ENCODE peak calls at places on chromosomes 2 and 18, in eight cellular contexts. One of them, this sample, is unnamed.

GRCh38 chr2:14690926-14691325 is 58.4 kb downstream of the LRATD1 start:
- DNase-seq in PC-3: no peak
- DNase-seq in GM23248: no peak
- DNase-seq in MM.1S: no peak
- DNase-seq in OCI-LY7: no peak
- DNase-seq in SK-N-SH: no peak
- DNase-seq in hepatocyte: no peak
- DNase-seq in neural progenitor cell: no peak
- DNase-seq in this sample: no peak

GRCh38 chr2:185643434-185643833 is 95.2 kb upstream of the FSIP2 start:
- DNase-seq in OCI-LY7: no peak
- DNase-seq in hepatocyte: peak
- DNase-seq in MM.1S: no peak
- DNase-seq in neural progenitor cell: no peak
- DNase-seq in GM23248: no peak
- DNase-seq in SK-N-SH: no peak
- DNase-seq in PC-3: no peak
- DNase-seq in this sample: no peak

GRCh38 chr2:126660068-126660467 is 4.1 kb downstream of the GYPC start:
- DNase-seq in MM.1S: no peak
- DNase-seq in neural progenitor cell: no peak
- DNase-seq in PC-3: no peak
- DNase-seq in hepatocyte: no peak
- DNase-seq in OCI-LY7: no peak
- DNase-seq in GM23248: no peak
- DNase-seq in SK-N-SH: no peak
- DNase-seq in this sample: no peak

GRCh38 chr2:230921806-230922595 is 3.0 kb downstream of the GPR55 start:
- DNase-seq in PC-3: no peak
- DNase-seq in hepatocyte: no peak
- DNase-seq in GM23248: no peak
- DNase-seq in neural progenitor cell: no peak
- DNase-seq in OCI-LY7: no peak
- DNase-seq in SK-N-SH: no peak
- DNase-seq in MM.1S: no peak
- DNase-seq in this sample: no peak

GRCh38 chr2:130728549-130729310 is at the start of gene GPR148:
- DNase-seq in OCI-LY7: no peak
- DNase-seq in GM23248: no peak
- DNase-seq in neural progenitor cell: no peak
- DNase-seq in SK-N-SH: no peak
- DNase-seq in MM.1S: no peak
- DNase-seq in PC-3: no peak
- DNase-seq in hepatocyte: no peak
- DNase-seq in this sample: no peak

GRCh38 chr18:23994361-23994902 is 20.1 kb upstream of the TTC39C start:
- DNase-seq in neural progenitor cell: peak
- DNase-seq in SK-N-SH: peak
- DNase-seq in MM.1S: no peak
- DNase-seq in hepatocyte: peak
- DNase-seq in GM23248: peak
- DNase-seq in PC-3: peak
- DNase-seq in OCI-LY7: no peak
- DNase-seq in this sample: peak

GRCh38 chr18:59220784-59221765 is 1.1 kb downstream of the GRP start:
- DNase-seq in hepatocyte: no peak
- DNase-seq in PC-3: no peak
- DNase-seq in SK-N-SH: peak
- DNase-seq in neural progenitor cell: peak
- DNase-seq in MM.1S: no peak
- DNase-seq in OCI-LY7: no peak
- DNase-seq in GM23248: peak
- DNase-seq in this sample: peak

GRCh38 chr18:50131591-50131990 is 63.4 kb downstream of the MYO5B start:
- DNase-seq in PC-3: peak
- DNase-seq in MM.1S: peak
- DNase-seq in hepatocyte: no peak
- DNase-seq in GM23248: no peak
- DNase-seq in OCI-LY7: no peak
- DNase-seq in SK-N-SH: no peak
- DNase-seq in neural progenitor cell: no peak
- DNase-seq in this sample: no peak

GRCh38 chr18:67646890-67647289 is 130.4 kb upstream of the DSEL start:
- DNase-seq in SK-N-SH: no peak
- DNase-seq in OCI-LY7: no peak
- DNase-seq in GM23248: no peak
- DNase-seq in PC-3: no peak
- DNase-seq in neural progenitor cell: no peak
- DNase-seq in MM.1S: no peak
- DNase-seq in hepatocyte: no peak
- DNase-seq in this sample: no peak

GRCh38 chr2:173109253-173110188 is 33.9 kb downstream of the MAP3K20 start:
- DNase-seq in GM23248: peak
- DNase-seq in PC-3: peak
- DNase-seq in neural progenitor cell: no peak
- DNase-seq in SK-N-SH: no peak
- DNase-seq in MM.1S: peak
- DNase-seq in hepatocyte: no peak
- DNase-seq in OCI-LY7: no peak
- DNase-seq in this sample: no peak

GRCh38 chr2:70300771-70301343 is 1.0 kb downstream of the FAM136A start:
- DNase-seq in GM23248: no peak
- DNase-seq in SK-N-SH: no peak
- DNase-seq in OCI-LY7: peak
- DNase-seq in MM.1S: no peak
- DNase-seq in PC-3: no peak
- DNase-seq in neural progenitor cell: no peak
- DNase-seq in hepatocyte: peak
- DNase-seq in this sample: no peak

GRCh38 chr2:237354930-237355329 is 59.0 kb downstream of the COL6A3 start:
- DNase-seq in GM23248: peak
- DNase-seq in PC-3: no peak
- DNase-seq in SK-N-SH: no peak
- DNase-seq in OCI-LY7: no peak
- DNase-seq in MM.1S: no peak
- DNase-seq in hepatocyte: no peak
- DNase-seq in neural progenitor cell: no peak
- DNase-seq in this sample: no peak
- TF ChIP-seq EZH2phosphoT487 in GM23248: no peak
- TF ChIP-seq EZH2phosphoT487 in PC-3: no peak
- TF ChIP-seq EZH2phosphoT487 in SK-N-SH: no peak
- TF ChIP-seq EZH2phosphoT487 in OCI-LY7: no peak
- TF ChIP-seq EZH2phosphoT487 in MM.1S: no peak
- TF ChIP-seq EZH2phosphoT487 in hepatocyte: no peak
- TF ChIP-seq EZH2phosphoT487 in neural progenitor cell: no peak
- TF ChIP-seq EZH2phosphoT487 in this sample: no peak

GRCh38 chr18:79439201-79440023 is 43.7 kb downstream of the NFATC1 start:
- DNase-seq in OCI-LY7: no peak
- DNase-seq in SK-N-SH: no peak
- DNase-seq in PC-3: peak
- DNase-seq in MM.1S: no peak
- DNase-seq in hepatocyte: peak
- DNase-seq in neural progenitor cell: no peak
- DNase-seq in GM23248: no peak
- DNase-seq in this sample: no peak
- H3K4me2 ChIP-seq in OCI-LY7: no peak
- H3K4me2 ChIP-seq in SK-N-SH: no peak
- H3K4me2 ChIP-seq in PC-3: peak
- H3K4me2 ChIP-seq in MM.1S: no peak
- H3K4me2 ChIP-seq in hepatocyte: peak
- H3K4me2 ChIP-seq in neural progenitor cell: no peak
- H3K4me2 ChIP-seq in GM23248: no peak
- H3K4me2 ChIP-seq in this sample: no peak

DNA sequence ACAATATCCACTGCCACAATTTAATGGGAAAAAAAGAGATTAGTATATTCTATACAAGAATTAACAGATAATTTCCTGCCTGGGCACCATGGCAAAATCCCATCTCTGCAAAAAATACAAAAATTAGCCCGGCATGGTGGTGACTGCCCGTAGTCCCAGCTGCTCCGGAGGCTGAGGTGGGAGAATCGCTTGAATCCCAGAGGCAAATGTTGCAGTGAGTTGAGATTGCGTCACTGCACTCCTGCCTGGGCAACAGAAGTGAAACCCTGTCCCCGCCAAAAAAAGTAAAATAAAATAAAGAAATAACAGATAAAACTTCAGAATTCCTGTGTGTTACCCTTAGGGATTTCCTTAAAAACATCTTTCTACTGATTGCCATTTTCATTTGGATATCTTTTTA is 1194.8 kb upstream of the PIK3C3 start:
- DNase-seq in OCI-LY7: no peak
- DNase-seq in SK-N-SH: no peak
- DNase-seq in hepatocyte: no peak
- DNase-seq in GM23248: no peak
- DNase-seq in MM.1S: no peak
- DNase-seq in neural progenitor cell: no peak
- DNase-seq in PC-3: no peak
- DNase-seq in this sample: peak
- H2AFZ ChIP-seq in OCI-LY7: no peak
- H2AFZ ChIP-seq in SK-N-SH: no peak
- H2AFZ ChIP-seq in hepatocyte: no peak
- H2AFZ ChIP-seq in GM23248: no peak
- H2AFZ ChIP-seq in MM.1S: no peak
- H2AFZ ChIP-seq in neural progenitor cell: no peak
- H2AFZ ChIP-seq in PC-3: no peak
- H2AFZ ChIP-seq in this sample: no peak

GRCh38 chr2:180497621-180498152 is 482.7 kb upstream of the UBE2E3 start:
- DNase-seq in hepatocyte: no peak
- DNase-seq in GM23248: no peak
- DNase-seq in PC-3: no peak
- DNase-seq in MM.1S: no peak
- DNase-seq in OCI-LY7: no peak
- DNase-seq in SK-N-SH: no peak
- DNase-seq in neural progenitor cell: no peak
- DNase-seq in this sample: no peak

GRCh38 chr2:180494286-180494685 is 486.1 kb upstream of the UBE2E3 start:
- DNase-seq in OCI-LY7: no peak
- DNase-seq in MM.1S: no peak
- DNase-seq in SK-N-SH: no peak
- DNase-seq in PC-3: no peak
- DNase-seq in GM23248: no peak
- DNase-seq in hepatocyte: no peak
- DNase-seq in neural progenitor cell: no peak
- DNase-seq in this sample: peak

GRCh38 chr2:180495606-180496005 is 484.8 kb upstream of the UBE2E3 start:
- DNase-seq in OCI-LY7: no peak
- DNase-seq in MM.1S: no peak
- DNase-seq in PC-3: peak
- DNase-seq in SK-N-SH: no peak
- DNase-seq in neural progenitor cell: no peak
- DNase-seq in GM23248: peak
- DNase-seq in hepatocyte: no peak
- DNase-seq in this sample: no peak
- TF ChIP-seq EZH2phosphoT487 in OCI-LY7: no peak
- TF ChIP-seq EZH2phosphoT487 in MM.1S: no peak
- TF ChIP-seq EZH2phosphoT487 in PC-3: no peak
- TF ChIP-seq EZH2phosphoT487 in SK-N-SH: no peak
- TF ChIP-seq EZH2phosphoT487 in neural progenitor cell: no peak
- TF ChIP-seq EZH2phosphoT487 in GM23248: no peak
- TF ChIP-seq EZH2phosphoT487 in hepatocyte: no peak
- TF ChIP-seq EZH2phosphoT487 in this sample: no peak

This sample was measured in GM23338.